ENCODE peak calls at places on chromosomes 5 and 9, in four cellular contexts. One of them, this sample, is unnamed.

GRCh38 chr5:150517272-150518152 is 9.6 kb downstream of the NDST1 start:
- DNase-seq in kidney epithelial cell: no peak
- DNase-seq in choroid plexus epithelial cell: peak; percentile 96
- DNase-seq in effector CD4-positive, alpha-beta T cell: no peak
- DNase-seq in this sample: peak; percentile 63

GRCh38 chr9:6414291-6414690 is 1.3 kb downstream of the UHRF2 start:
- DNase-seq in kidney epithelial cell: no peak
- DNase-seq in effector CD4-positive, alpha-beta T cell: no peak
- DNase-seq in choroid plexus epithelial cell: peak; percentile 69
- DNase-seq in this sample: no peak

GRCh38 chr9:100838857-100839256 is 189.7 kb upstream of the PLPPR1 start:
- DNase-seq in kidney epithelial cell: no peak
- DNase-seq in effector CD4-positive, alpha-beta T cell: no peak
- DNase-seq in choroid plexus epithelial cell: no peak
- DNase-seq in this sample: no peak

GRCh38 chr5:124088289-124089064 is 576.5 kb downstream of the CSNK1G3 start:
- DNase-seq in kidney epithelial cell: no peak
- DNase-seq in choroid plexus epithelial cell: no peak
- DNase-seq in effector CD4-positive, alpha-beta T cell: no peak
- DNase-seq in this sample: no peak

GRCh38 chr9:35272989-35273388 is 111.2 kb downstream of the UNC13B start:
- DNase-seq in effector CD4-positive, alpha-beta T cell: no peak
- DNase-seq in kidney epithelial cell: peak; percentile 19
- DNase-seq in choroid plexus epithelial cell: peak; percentile 48
- DNase-seq in this sample: no peak

GRCh38 chr5:154179846-154180710 is 10.5 kb upstream of the GALNT10 start:
- DNase-seq in effector CD4-positive, alpha-beta T cell: peak; percentile 23
- DNase-seq in kidney epithelial cell: no peak
- DNase-seq in choroid plexus epithelial cell: peak; percentile 85
- DNase-seq in this sample: no peak

GRCh38 chr9:89077519-89077918 is 86.3 kb downstream of the S1PR3 start:
- DNase-seq in choroid plexus epithelial cell: no peak
- DNase-seq in effector CD4-positive, alpha-beta T cell: no peak
- DNase-seq in kidney epithelial cell: no peak
- DNase-seq in this sample: no peak

GRCh38 chr9:114477642-114478041 is 27.6 kb downstream of the WHRN start:
- DNase-seq in kidney epithelial cell: no peak
- DNase-seq in choroid plexus epithelial cell: no peak
- DNase-seq in effector CD4-positive, alpha-beta T cell: no peak
- DNase-seq in this sample: no peak

GRCh38 chr9:90830977-90831376 is 29.4 kb downstream of the SYK start:
- DNase-seq in choroid plexus epithelial cell: no peak
- DNase-seq in kidney epithelial cell: no peak
- DNase-seq in effector CD4-positive, alpha-beta T cell: no peak
- DNase-seq in this sample: no peak

GRCh38 chr5:90518666-90519065 is 10.7 kb downstream of the LYSMD3 start:
- DNase-seq in kidney epithelial cell: no peak
- DNase-seq in choroid plexus epithelial cell: peak; percentile 79
- DNase-seq in effector CD4-positive, alpha-beta T cell: no peak
- DNase-seq in this sample: no peak